ENCODE peak calls at places on chromosomes 16 and 17, in six cellular contexts. I is adrenal gland, K is cardiac muscle cell, E is lung, A is AG04450, W is GM23338. L is an unnamed sample.

GRCh38 chr16:57694556-57695377 is at the start of gene DRC7:
- DNase-seq in I (peak), K (peak), E (peak), A (no peak), W (peak), L (no peak)

GRCh38 chr17:78735832-78736525 is 46.1 kb downstream of the CYTH1 start:
- DNase-seq in I (no peak), K (no peak), E (no peak), A (no peak), W (no peak), L (peak)

GRCh38 chr17:36512641-36513040 is 22.0 kb downstream of the MYO19 start:
- DNase-seq in I (no peak), K (no peak), E (no peak), A (no peak), W (no peak), L (no peak)

GRCh38 chr17:28118362-28118761 is 75.9 kb downstream of the NLK start:
- DNase-seq in I (no peak), K (no peak), E (no peak), A (no peak), W (no peak), L (peak)

GRCh38 chr17:55168970-55169687 is 95.6 kb upstream of the HLF start:
- DNase-seq in I (no peak), K (no peak), E (no peak), A (no peak), W (no peak), L (no peak)

GRCh38 chr17:6523330-6523729 is 33.0 kb downstream of the PITPNM3 start:
- DNase-seq in I (no peak), K (peak), E (no peak), A (no peak), W (peak), L (no peak)

GRCh38 chr16:81778861-81779539 is at the start of gene PLCG2:
- DNase-seq in I (peak), K (peak), E (peak), A (no peak), W (peak), L (peak)

GRCh38 chr16:8173111-8173644 is 417.1 kb downstream of the TMEM114 start:
- DNase-seq in I (peak), K (peak), E (peak), A (no peak), W (peak), L (no peak)

GRCh38 chr17:46935658-46936266 is 12.8 kb downstream of the GOSR2 start:
- DNase-seq in I (no peak), K (peak), E (no peak), A (no peak), W (no peak), L (no peak)

GRCh38 chr16:19524356-19524865 is 669 bp downstream of the CCP110 start:
- DNase-seq in I (no peak), K (no peak), E (no peak), A (no peak), W (peak), L (no peak)

GRCh38 chr16:58586340-58587030 is 43.1 kb downstream of the CNOT1 start:
- DNase-seq in I (no peak), K (no peak), E (no peak), A (no peak), W (no peak), L (no peak)

GRCh38 chr17:77704048-77704815 is 254.3 kb upstream of the TNRC6C start:
- DNase-seq in I (no peak), K (no peak), E (no peak), A (no peak), W (no peak), L (no peak)

GRCh38 chr17:27578718-27579085 is 52.3 kb upstream of the LGALS9 start:
- DNase-seq in I (no peak), K (peak), E (no peak), A (no peak), W (no peak), L (no peak)

GRCh38 chr17:37813753-37814152 is 68.9 kb upstream of the HNF1B start:
- DNase-seq in I (no peak), K (no peak), E (no peak), A (peak), W (peak), L (no peak)

GRCh38 chr17:72120878-72121163 is at the start of gene SOX9:
- DNase-seq in I (peak), K (peak), E (peak), A (peak), W (peak), L (no peak)

GRCh38 chr16:53924311-53924860 is 220.4 kb downstream of the FTO start:
- DNase-seq in I (no peak), K (peak), E (no peak), A (no peak), W (no peak), L (no peak)

GRCh38 chr16:8905168-8905762 is 23.1 kb downstream of the LITAFD start:
- DNase-seq in I (no peak), K (peak), E (no peak), A (no peak), W (peak), L (no peak)

GRCh38 chr17:35841505-35841904 is 27.2 kb downstream of the HEATR9 start:
- DNase-seq in I (no peak), K (peak), E (no peak), A (no peak), W (no peak), L (no peak)

GRCh38 chr16:1488054-1488601 is 616 bp downstream of the PTX4 start:
- DNase-seq in I (no peak), K (no peak), E (no peak), A (no peak), W (no peak), L (no peak)

GRCh38 chr17:1779571-1780074 is 17.8 kb downstream of the SERPINF1 start:
- DNase-seq in I (peak), K (peak), E (peak), A (peak), W (no peak), L (no peak)

GRCh38 chr16:83552193-83552592 is 255.6 kb upstream of the HSBP1 start:
- DNase-seq in I (no peak), K (peak), E (no peak), A (no peak), W (no peak), L (no peak)

GRCh38 chr16:65376601-65377000 is 254.7 kb upstream of the CDH11 start:
- DNase-seq in I (no peak), K (no peak), E (no peak), A (no peak), W (no peak), L (no peak)

GRCh38 chr16:73192227-73192894 is 144.4 kb upstream of the ZFHX3 start:
- DNase-seq in I (no peak), K (no peak), E (no peak), A (no peak), W (no peak), L (no peak)

GRCh38 chr17:77085916-77086432 is 54.8 kb upstream of the SEC14L1 start:
- DNase-seq in I (no peak), K (no peak), E (no peak), A (no peak), W (no peak), L (no peak)

GRCh38 chr16:122342-122741 is 16.1 kb downstream of the NPRL3 start:
- DNase-seq in I (no peak), K (no peak), E (no peak), A (no peak), W (no peak), L (no peak)

GRCh38 chr16:9738690-9739089 is 443.5 kb downstream of the GRIN2A start:
- DNase-seq in I (no peak), K (no peak), E (no peak), A (no peak), W (no peak), L (no peak)

GRCh38 chr17:12917401-12917800 is 100.4 kb downstream of the ELAC2 start:
- DNase-seq in I (no peak), K (no peak), E (no peak), A (no peak), W (no peak), L (no peak)

GRCh38 chr16:19960183-19960582 is 75.5 kb upstream of the GPRC5B start:
- DNase-seq in I (no peak), K (no peak), E (no peak), A (no peak), W (no peak), L (no peak)

GRCh38 chr17:82244413-82245140 is 15.7 kb downstream of the SLC16A3 start:
- DNase-seq in I (no peak), K (peak), E (no peak), A (no peak), W (no peak), L (no peak)

GRCh38 chr17:82247175-82247823 is 18.5 kb downstream of the SLC16A3 start:
- DNase-seq in I (no peak), K (no peak), E (no peak), A (no peak), W (no peak), L (no peak)

GRCh38 chr17:82246365-82247174 is 17.7 kb downstream of the SLC16A3 start:
- DNase-seq in I (peak), K (peak), E (no peak), A (no peak), W (no peak), L (no peak)

GRCh38 chr17:82245144-82246039 is 16.6 kb downstream of the SLC16A3 start:
- DNase-seq in I (no peak), K (no peak), E (no peak), A (no peak), W (no peak), L (no peak)

GRCh38 chr17:82246040-82246364 is 17.2 kb downstream of the SLC16A3 start:
- DNase-seq in I (no peak), K (no peak), E (no peak), A (no peak), W (no peak), L (no peak)
- H3K27ac ChIP-seq in I (peak), K (peak), E (no peak), A (peak), W (no peak), L (no peak)

GRCh38 chr17:79988163-79988971 is 47.3 kb downstream of the TBC1D16 start:
- DNase-seq in I (peak), K (peak), E (no peak), A (peak), W (no peak), L (no peak)
- H3K27ac ChIP-seq in I (no peak), K (no peak), E (no peak), A (peak), W (peak), L (no peak)

GRCh38 chr17:41982026-41982989 is 15.7 kb downstream of the CNP start:
- DNase-seq in I (peak), K (peak), E (no peak), A (no peak), W (no peak), L (no peak)
- H3K27ac ChIP-seq in I (no peak), K (no peak), E (no peak), A (no peak), W (no peak), L (no peak)

DNA sequence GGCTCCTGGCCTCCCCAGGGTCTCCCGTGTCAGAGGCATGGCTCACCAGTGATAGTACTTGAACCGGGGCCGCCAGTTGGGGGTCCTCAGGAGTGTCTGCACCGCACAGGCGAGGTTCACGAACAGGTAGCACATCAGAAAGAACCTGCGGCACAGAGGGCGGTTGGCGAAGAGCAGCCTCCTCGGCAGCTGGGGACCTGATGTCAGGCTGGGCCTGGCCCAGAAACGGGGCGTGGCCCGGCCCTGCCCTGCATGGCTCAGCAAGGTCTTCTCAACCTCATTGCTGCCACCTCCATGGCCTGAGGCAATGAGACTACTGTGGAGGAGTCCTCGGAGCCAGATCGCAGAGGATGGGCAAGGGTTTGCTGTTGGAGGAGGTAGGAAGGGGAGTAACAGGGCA is 4.1 kb upstream of the LCAT start:
- DNase-seq in I (no peak), K (no peak), E (no peak), A (no peak), W (no peak), L (no peak)
- H3K27ac ChIP-seq in I (no peak), K (no peak), E (no peak), A (no peak), W (no peak), L (no peak)

L was measured in CD4-positive, alpha-beta memory T cell.